ENCODE peak calls at places on chromosomes 4 and X, in nine cellular contexts. V is fibroblast of lung, K is adrenal gland, U is neural progenitor cell, X is suprapubic skin, M is HCT116, R is mesendoderm, H is keratinocyte, D is thoracic aorta. I is an unnamed sample. For H3K4me1, the result is how much of the 10 kb centered on the place peaks cover.

GRCh38 chr4:48752256-48752655 is 27.8 kb downstream of the FRYL start:
- DNase-seq in V (no peak), H (no peak), M (no peak), R (no peak), U (no peak), X (no peak), D (no peak), K (no peak), I (no peak)

GRCh38 chrX:132615396-132616131 is 126.7 kb upstream of the MBNL3 start:
- DNase-seq in X (peak), M (peak), K (peak), V (peak), H (no peak), D (no peak), U (peak), R (peak), I (peak)

GRCh38 chr4:145494666-145495065 is 13.0 kb downstream of the SMAD1 start:
- DNase-seq in D (no peak), V (no peak), K (no peak), R (no peak), M (no peak), U (no peak), X (no peak), H (no peak), I (no peak)

GRCh38 chr4:117134386-117134785 is 49.0 kb upstream of the TRAM1L1 start:
- DNase-seq in V (peak), U (peak), K (no peak), X (no peak), R (peak), M (peak), H (peak), D (no peak), I (no peak)

GRCh38 chrX:113470166-113470565 is 629.5 kb upstream of the AMOT start:
- DNase-seq in U (no peak), X (no peak), V (no peak), H (no peak), D (no peak), K (no peak), R (peak), M (no peak), I (no peak)

GRCh38 chrX:14712096-14712495 is 160.8 kb downstream of the FANCB start:
- DNase-seq in M (no peak), U (peak), V (no peak), X (no peak), R (peak), K (no peak), D (no peak), H (no peak), I (no peak)

GRCh38 chr4:67911128-67911527 is 27.3 kb upstream of the TMPRSS11D start:
- DNase-seq in H (no peak), D (no peak), K (no peak), M (no peak), X (no peak), R (no peak), U (no peak), V (no peak), I (no peak)

GRCh38 chr4:28451346-28451745 is 1590.7 kb downstream of the STIM2 start:
- DNase-seq in H (no peak), R (no peak), U (no peak), V (no peak), D (no peak), M (no peak), X (no peak), K (no peak), I (no peak)

GRCh38 chrX:134999469-134999868 is 8.7 kb downstream of the SMIM10 start:
- DNase-seq in V (peak), H (no peak), M (peak), U (peak), D (no peak), X (no peak), K (no peak), R (peak), I (no peak)

GRCh38 chrX:112513154-112513553 is 166.6 kb downstream of the LHFPL1 start:
- DNase-seq in M (no peak), H (no peak), X (no peak), V (no peak), K (no peak), U (no peak), D (no peak), R (peak), I (no peak)

GRCh38 chr4:31169851-31170250 is 449.7 kb downstream of the PCDH7 start:
- DNase-seq in X (no peak), D (no peak), V (no peak), M (no peak), K (no peak), U (peak), H (no peak), R (peak), I (no peak)

GRCh38 chr4:149145803-149146202 is 669.8 kb downstream of the IQCM start:
- DNase-seq in U (no peak), R (no peak), H (no peak), D (no peak), M (no peak), K (no peak), X (no peak), V (no peak), I (no peak)

GRCh38 chr4:175035907-175036306 is 117.7 kb downstream of the ADAM29 start:
- DNase-seq in D (no peak), U (no peak), X (no peak), V (no peak), H (no peak), M (no peak), K (no peak), R (no peak), I (no peak)

GRCh38 chr4:114077610-114078009 is 98.2 kb upstream of the ARSJ start:
- DNase-seq in R (no peak), X (no peak), M (peak), K (peak), V (peak), H (no peak), D (no peak), U (no peak), I (no peak)

GRCh38 chr4:2250764-2251072 is 8.8 kb upstream of the HAUS3 start:
- DNase-seq in M (no peak), H (no peak), D (no peak), U (no peak), R (no peak), V (no peak), K (no peak), X (no peak), I (no peak)

GRCh38 chr4:108644237-108644636 is 6.2 kb upstream of the OSTC start:
- DNase-seq in K (no peak), M (no peak), R (peak), H (no peak), U (no peak), X (no peak), V (no peak), D (no peak), I (no peak)

GRCh38 chrX:130110379-130111219 is at the start of gene ELF4:
- DNase-seq in K (no peak), U (peak), D (no peak), V (peak), X (no peak), H (no peak), M (no peak), R (peak), I (peak)

GRCh38 chr4:85520765-85521749 is 46.1 kb downstream of the ARHGAP24 start:
- DNase-seq in H (no peak), R (peak), U (no peak), X (no peak), D (no peak), K (no peak), M (no peak), V (no peak), I (no peak)

GRCh38 chr4:53895137-53895536 is 169.3 kb downstream of the CHIC2 start:
- DNase-seq in X (no peak), R (no peak), M (no peak), U (no peak), V (no peak), K (no peak), D (no peak), H (no peak), I (no peak)

GRCh38 chr4:22476011-22476410 is 39.9 kb downstream of the ADGRA3 start:
- DNase-seq in D (no peak), H (no peak), X (no peak), R (no peak), V (no peak), K (no peak), M (no peak), U (no peak), I (no peak)

GRCh38 chrX:29090811-29091210 is 503.6 kb downstream of the IL1RAPL1 start:
- DNase-seq in U (peak), R (peak), M (no peak), V (peak), D (no peak), K (no peak), H (no peak), X (no peak), I (no peak)

GRCh38 chrX:123138473-123138872 is 45.6 kb upstream of the GRIA3 start:
- DNase-seq in R (peak), M (no peak), K (no peak), V (no peak), D (no peak), U (no peak), H (no peak), X (no peak), I (no peak)

GRCh38 chr4:153466637-153467153 is 535 bp downstream of the TMEM131L start:
- DNase-seq in R (no peak), U (peak), X (no peak), H (no peak), V (no peak), D (no peak), M (no peak), K (peak), I (no peak)

GRCh38 chr4:18390655-18391369 is 369.3 kb upstream of the LCORL start:
- DNase-seq in H (no peak), V (peak), U (no peak), K (no peak), M (peak), X (no peak), R (peak), D (no peak), I (no peak)

GRCh38 chr4:89294583-89295244 is 12.9 kb downstream of the GPRIN3 start:
- DNase-seq in R (no peak), H (no peak), D (no peak), X (no peak), K (no peak), U (no peak), V (no peak), M (no peak), I (peak)

GRCh38 chrX:72062890-72063289 is 68.8 kb downstream of the RTL5 start:
- DNase-seq in H (no peak), X (no peak), R (no peak), K (peak), U (no peak), V (peak), D (no peak), M (no peak), I (no peak)

GRCh38 chrX:97909245-97909644 is 1025.5 kb downstream of the RPA4 start:
- DNase-seq in H (no peak), D (no peak), X (no peak), V (no peak), U (no peak), R (no peak), M (no peak), K (no peak), I (no peak)

GRCh38 chr4:129110931-129111330 is 15.0 kb downstream of the C4orf33 start:
- DNase-seq in K (no peak), D (no peak), M (no peak), X (no peak), R (peak), H (no peak), U (peak), V (no peak), I (no peak)

GRCh38 chr4:123750044-123750443 is 353.4 kb downstream of the SPRY1 start:
- DNase-seq in U (peak), K (no peak), M (no peak), X (no peak), V (no peak), H (no peak), D (no peak), R (peak), I (no peak)

GRCh38 chr4:184899261-184900134 is 73.7 kb upstream of the ACSL1 start:
- DNase-seq in K (peak), X (no peak), H (no peak), D (no peak), M (no peak), V (no peak), U (no peak), R (no peak), I (no peak)

GRCh38 chrX:118978451-118978850 is 4.0 kb downstream of the LONRF3 start:
- DNase-seq in X (no peak), D (no peak), K (peak), M (no peak), U (no peak), H (no peak), V (no peak), R (no peak), I (no peak)

GRCh38 chr4:128461300-128462103 is 173.9 kb upstream of the PGRMC2 start:
- DNase-seq in M (no peak), U (peak), V (peak), X (no peak), R (peak), D (no peak), K (peak), H (no peak), I (no peak)

GRCh38 chr4:120049732-120050494 is 16.7 kb downstream of the MAD2L1 start:
- DNase-seq in V (peak), M (peak), U (peak), X (peak), R (peak), D (peak), H (no peak), K (peak), I (peak)

GRCh38 chrX:14865201-14865600 is 7.7 kb downstream of the FANCB start:
- DNase-seq in D (no peak), X (no peak), M (no peak), V (peak), K (no peak), U (no peak), H (no peak), R (no peak), I (no peak)

GRCh38 chrX:110420771-110421498 is 62.3 kb downstream of the RTL9 start:
- DNase-seq in M (no peak), R (no peak), X (no peak), H (no peak), K (no peak), U (no peak), V (no peak), D (no peak), I (no peak)

GRCh38 chrX:2385224-2385623 is 115.6 kb downstream of the DHRSX start:
- DNase-seq in K (no peak), U (no peak), H (no peak), V (peak), R (peak), X (no peak), M (peak), D (no peak), I (no peak)

DNA sequence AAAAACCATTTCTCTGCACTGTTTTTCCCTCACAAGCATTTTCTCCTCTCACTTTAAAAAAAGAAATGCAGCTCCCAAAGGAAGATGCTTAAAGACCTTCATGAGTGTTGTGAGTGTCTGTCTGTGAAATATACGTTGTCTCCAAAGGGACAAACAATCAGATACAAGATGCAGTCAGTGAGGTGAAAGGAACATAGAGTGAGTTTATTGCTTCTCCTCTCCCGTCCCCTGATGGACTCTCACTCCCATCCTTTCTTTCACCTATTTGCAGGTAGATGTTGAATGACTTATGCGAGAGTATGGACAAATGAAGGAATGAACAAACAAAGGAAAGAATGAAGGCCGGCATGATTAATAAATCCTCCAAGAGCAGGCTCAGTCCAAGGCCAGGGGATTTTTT is 561.2 kb upstream of the DIPK2B start:
- DNase-seq in D (no peak), K (no peak), R (no peak), V (no peak), M (no peak), H (no peak), U (no peak), X (no peak), I (no peak)
- H3K4me3 ChIP-seq in D (no peak), K (no peak), R (no peak), V (peak), M (no peak), H (peak), U (no peak), X (no peak), I (no peak)

GRCh38 chr4:5753366-5753765 is 42.4 kb downstream of the EVC start:
- DNase-seq in X (no peak), M (no peak), H (no peak), U (no peak), D (no peak), K (no peak), R (no peak), V (no peak), I (no peak)
- H3K4me1 ChIP-seq in X (under half), M (under half), H (under half), U (under half), D (under half), K (under half), R (under half), V (under half), I (under half)

GRCh38 chr4:166377578-166377977 is 504.5 kb downstream of the TLL1 start:
- DNase-seq in X (no peak), D (no peak), H (no peak), M (no peak), K (no peak), R (no peak), U (no peak), V (no peak), I (no peak)
- H3K4me3 ChIP-seq in X (no peak), D (no peak), H (no peak), M (no peak), K (no peak), R (no peak), U (no peak), V (no peak), I (no peak)

GRCh38 chrX:150574824-150575409 is 6.5 kb downstream of the MTM1 start:
- DNase-seq in X (no peak), M (no peak), K (no peak), D (no peak), U (peak), H (no peak), R (peak), V (no peak), I (no peak)
- H3K4me1 ChIP-seq in X (under half), M (under half), K (under half), D (under half), U (under half), H (half or more), R (under half), V (under half), I (half or more)

DNA sequence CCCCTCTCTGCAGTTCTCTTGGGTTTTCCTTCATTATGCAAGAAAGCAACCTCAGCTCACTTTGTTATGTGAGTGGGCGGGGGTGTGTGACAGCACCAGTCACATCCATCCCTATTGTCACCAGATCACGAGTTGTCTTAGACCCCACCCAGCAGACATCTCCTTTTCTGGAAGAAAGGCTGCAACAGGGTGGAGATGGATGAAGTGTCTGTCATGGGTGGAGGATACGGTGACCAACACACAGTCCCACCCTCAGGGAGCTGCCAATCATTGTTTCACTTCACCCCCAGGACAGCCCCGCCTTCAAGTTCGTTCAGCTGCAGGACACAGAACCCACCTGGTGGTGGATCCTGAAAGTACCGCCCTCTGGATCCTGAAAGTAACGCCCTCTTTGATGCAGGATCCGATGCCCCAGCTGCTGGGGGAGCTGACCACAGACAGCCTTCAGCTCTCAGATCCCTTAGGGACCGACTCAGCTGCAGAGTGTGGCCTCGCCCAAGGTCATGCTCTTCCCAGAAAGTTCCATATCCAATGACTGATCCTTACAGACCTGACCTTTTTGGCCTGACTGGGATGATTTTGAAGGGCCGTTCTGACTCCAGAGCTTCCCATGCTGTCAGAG is 79.7 kb downstream of the SMIM20 start:
- DNase-seq in K (no peak), M (peak), R (peak), U (peak), H (no peak), X (no peak), V (peak), D (no peak), I (no peak)
- H3K4me3 ChIP-seq in K (no peak), M (no peak), R (no peak), U (no peak), H (no peak), X (no peak), V (no peak), D (no peak), I (no peak)

DNA sequence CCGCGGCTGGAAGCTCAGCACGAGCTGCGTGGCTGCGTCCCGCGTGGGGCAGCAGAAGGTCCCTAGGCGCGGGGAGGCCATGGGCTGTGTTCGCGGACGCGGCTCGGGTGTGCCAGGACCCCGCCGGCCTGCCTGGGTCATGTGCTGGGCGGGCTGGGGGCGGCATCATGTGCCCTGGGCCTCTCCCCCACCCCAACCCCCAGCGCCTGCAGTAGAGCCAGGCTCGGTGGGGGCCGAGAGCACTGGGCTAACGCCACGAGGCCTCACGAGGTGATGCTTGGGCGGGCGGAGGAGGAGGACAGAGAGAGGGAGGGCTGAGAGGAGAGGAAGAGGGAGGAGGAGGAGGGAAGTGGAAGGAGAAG is at the start of gene GPR143:
- DNase-seq in H (no peak), D (no peak), M (no peak), R (peak), K (no peak), V (no peak), X (no peak), U (peak), I (no peak)
- H3K4me1 ChIP-seq in H (under half), D (under half), M (under half), R (under half), K (under half), V (under half), X (under half), U (under half), I (under half)